ENCODE peak calls at places on chromosome 15, in eight cellular contexts. A, R, G, L, F, D, K and N are unnamed samples.

GRCh38 chr15:100082761-100083402 is 258.9 kb downstream of the ADAMTS17 start:
- DNase-seq in A (peak; percentile 34), R (no peak), G (no peak), L (no peak), F (no peak), D (no peak), K (no peak), N (no peak)

GRCh38 chr15:88301311-88301710 is 44.8 kb upstream of the NTRK3 start:
- DNase-seq in A (no peak), R (no peak), G (no peak), L (no peak), F (no peak), D (no peak), K (no peak), N (no peak)

GRCh38 chr15:62544446-62544845 is 379.4 kb upstream of the C2CD4B start:
- DNase-seq in A (no peak), R (no peak), G (no peak), L (no peak), F (no peak), D (no peak), K (no peak), N (no peak)

GRCh38 chr15:59355730-59356129 is 16.9 kb downstream of the MYO1E start:
- DNase-seq in A (no peak), R (no peak), G (no peak), L (no peak), F (no peak), D (no peak), K (no peak), N (no peak)

GRCh38 chr15:71168163-71168832 is 53.0 kb downstream of the THSD4 start:
- DNase-seq in A (no peak), R (no peak), G (no peak), L (no peak), F (no peak), D (no peak), K (no peak), N (no peak)

GRCh38 chr15:98163319-98164030 is 203.0 kb downstream of the ARRDC4 start:
- DNase-seq in A (no peak), R (no peak), G (no peak), L (no peak), F (no peak), D (no peak), K (no peak), N (no peak)

GRCh38 chr15:71752085-71752484 is 58.3 kb upstream of the NR2E3 start:
- DNase-seq in A (no peak), R (no peak), G (no peak), L (no peak), F (no peak), D (no peak), K (no peak), N (no peak)

GRCh38 chr15:101501703-101502373 is 12.3 kb upstream of the PCSK6 start:
- DNase-seq in A (peak; percentile 74), R (no peak), G (peak; percentile 14), L (peak; percentile 39), F (peak; percentile 13), D (no peak), K (no peak), N (no peak)

GRCh38 chr15:77739591-77740378 is 107.1 kb upstream of the LINGO1 start:
- DNase-seq in A (no peak), R (no peak), G (no peak), L (no peak), F (no peak), D (peak; percentile 84), K (no peak), N (no peak)

GRCh38 chr15:68818671-68819450 is 1.8 kb downstream of the ANP32A start:
- DNase-seq in A (no peak), R (peak; percentile 37), G (no peak), L (no peak), F (peak; percentile 36), D (peak; percentile 21), K (no peak), N (peak; percentile 40)

GRCh38 chr15:90203922-90204321 is 2.8 kb downstream of the SEMA4B start:
- DNase-seq in A (no peak), R (peak; percentile 16), G (no peak), L (no peak), F (no peak), D (peak; percentile 11), K (no peak), N (no peak)

GRCh38 chr15:90006217-90007088 is 5.3 kb downstream of the ZNF710 start:
- DNase-seq in A (peak; percentile 54), R (no peak), G (no peak), L (no peak), F (no peak), D (no peak), K (peak; percentile 6), N (no peak)

GRCh38 chr15:68704496-68705021 is 116.1 kb downstream of the ANP32A start:
- DNase-seq in A (no peak), R (no peak), G (no peak), L (no peak), F (no peak), D (no peak), K (no peak), N (no peak)

GRCh38 chr15:80743189-80743833 is 35.9 kb upstream of the CEMIP start:
- DNase-seq in A (no peak), R (no peak), G (no peak), L (no peak), F (no peak), D (no peak), K (peak; percentile 18), N (no peak)

GRCh38 chr15:94272251-94272898 is 41.0 kb downstream of the MCTP2 start:
- DNase-seq in A (no peak), R (no peak), G (no peak), L (no peak), F (no peak), D (no peak), K (no peak), N (no peak)

GRCh38 chr15:92901053-92901761 is 1.1 kb downstream of the CHD2 start:
- DNase-seq in A (no peak), R (no peak), G (no peak), L (no peak), F (no peak), D (no peak), K (no peak), N (no peak)

GRCh38 chr15:29424118-29424517 is 154.5 kb upstream of the NSMCE3 start:
- DNase-seq in A (no peak), R (no peak), G (no peak), L (no peak), F (no peak), D (no peak), K (no peak), N (no peak)

GRCh38 chr15:67085237-67085817 is 19.9 kb downstream of the SMAD3 start:
- DNase-seq in A (no peak), R (no peak), G (no peak), L (no peak), F (no peak), D (no peak), K (no peak), N (no peak)

GRCh38 chr15:33093234-33093633 is 101.3 kb downstream of the FMN1 start:
- DNase-seq in A (no peak), R (no peak), G (no peak), L (no peak), F (no peak), D (no peak), K (no peak), N (no peak)

GRCh38 chr15:78917888-78918287 is 27.0 kb downstream of the CTSH start:
- DNase-seq in A (no peak), R (no peak), G (no peak), L (no peak), F (no peak), D (no peak), K (no peak), N (no peak)

GRCh38 chr15:72889545-72889944 is 106.0 kb upstream of the ADPGK start:
- DNase-seq in A (no peak), R (no peak), G (no peak), L (no peak), F (no peak), D (no peak), K (no peak), N (no peak)

GRCh38 chr15:31292391-31293020 is 34.1 kb upstream of the KLF13 start:
- DNase-seq in A (peak; percentile 21), R (no peak), G (no peak), L (no peak), F (no peak), D (no peak), K (no peak), N (no peak)

GRCh38 chr15:95162967-95163531 is 931.7 kb downstream of the MCTP2 start:
- DNase-seq in A (no peak), R (peak; percentile 94), G (no peak), L (no peak), F (peak; percentile 94), D (no peak), K (no peak), N (no peak)